ENCODE peak calls at places on chromosomes 5 and 9, in four cellular contexts. D is neural crest cell, W is foreskin fibroblast, E is fibroblast of lung. L is an unnamed sample.

GRCh38 chr5:116502616-116503015 is 72.0 kb downstream of the SEMA6A start:
- DNase-seq in D (no peak), W (peak), E (peak), L (no peak)

GRCh38 chr5:72516916-72517315 is 9.7 kb upstream of the ZNF366 start:
- DNase-seq in E (no peak), W (no peak), D (no peak), L (no peak)

GRCh38 chr9:136724772-136725171 is 12.4 kb downstream of the DIPK1B start:
- DNase-seq in E (no peak), D (no peak), W (no peak), L (no peak)

GRCh38 chr9:123335227-123335985 is 20.6 kb upstream of the CRB2 start:
- DNase-seq in E (peak), D (no peak), W (peak), L (peak)

GRCh38 chr9:116585896-116586295 is 101.2 kb upstream of the TRIM32 start:
- DNase-seq in D (no peak), W (no peak), E (no peak), L (peak)

GRCh38 chr9:4689687-4690104 is 10.3 kb downstream of the CDC37L1 start:
- DNase-seq in D (no peak), E (peak), W (peak), L (no peak)

GRCh38 chr9:136189394-136190236 is 15.3 kb downstream of the LHX3 start:
- DNase-seq in W (peak), D (no peak), E (no peak), L (no peak)

GRCh38 chr5:142364251-142365145 is 39.7 kb upstream of the SPRY4 start:
- DNase-seq in D (no peak), E (no peak), W (no peak), L (no peak)

GRCh38 chr5:97377582-97377981 is 194.5 kb upstream of the RIOK2 start:
- DNase-seq in D (no peak), E (no peak), W (no peak), L (no peak)

GRCh38 chr9:98771209-98771874 is 25.0 kb downstream of the ANKS6 start:
- DNase-seq in E (no peak), D (no peak), W (no peak), L (no peak)

GRCh38 chr9:74973714-74974113 is 21.0 kb upstream of the C9orf40 start:
- DNase-seq in W (no peak), D (no peak), E (no peak), L (no peak)

GRCh38 chr5:14948341-14948830 is 76.8 kb upstream of the ANKH start:
- DNase-seq in E (peak), D (no peak), W (no peak), L (no peak)

GRCh38 chr9:38718148-38718547 is 1.8 kb downstream of the FAM240B start:
- DNase-seq in W (no peak), D (no peak), E (no peak), L (no peak)

GRCh38 chr5:162858770-162859169 is 578.6 kb upstream of the CCNG1 start:
- DNase-seq in D (no peak), E (no peak), W (no peak), L (no peak)

GRCh38 chr9:105403552-105404246 is 44.1 kb upstream of the FSD1L start:
- DNase-seq in W (no peak), E (no peak), D (no peak), L (no peak)

GRCh38 chr5:42656661-42657035 is 100.0 kb upstream of the CCDC152 start:
- DNase-seq in E (no peak), W (peak), D (no peak), L (no peak)

GRCh38 chr5:98741926-98742325 is 31.5 kb upstream of the RGMB start:
- DNase-seq in D (no peak), W (peak), E (no peak), L (no peak)

GRCh38 chr5:127863610-127864395 is 160.6 kb downstream of the CCDC192 start:
- DNase-seq in D (no peak), E (peak), W (peak), L (no peak)

GRCh38 chr9:78436873-78437272 is 139.9 kb downstream of the PSAT1 start:
- DNase-seq in W (no peak), D (no peak), E (no peak), L (no peak)

GRCh38 chr5:40736103-40736875 is 19.5 kb downstream of the TTC33 start:
- DNase-seq in W (peak), D (no peak), E (peak), L (peak)

GRCh38 chr9:118659011-118659410 is 710.2 kb downstream of the BRINP1 start:
- DNase-seq in D (no peak), E (no peak), W (no peak), L (no peak)

GRCh38 chr9:108665856-108666784 is 189.7 kb downstream of the ACTL7B start:
- DNase-seq in D (no peak), E (no peak), W (peak), L (no peak)

GRCh38 chr5:138666226-138666742 is 86.9 kb upstream of the CTNNA1 start:
- DNase-seq in W (no peak), E (no peak), D (no peak), L (no peak)

GRCh38 chr9:87753313-87753712 is 27.4 kb downstream of the CTSL start:
- DNase-seq in D (no peak), W (peak), E (no peak), L (no peak)
- TF ChIP-seq CTCF in D (no peak), W (no peak), E (no peak), L (no peak)

GRCh38 chr9:87148391-87149237 is 201.3 kb upstream of the GAS1 start:
- DNase-seq in W (peak), D (peak), E (peak), L (peak)
- TF ChIP-seq CTCF in W (peak), D (no peak), E (no peak), L (peak)

GRCh38 chr5:154110781-154111180 is 72.0 kb downstream of the MFAP3 start:
- DNase-seq in E (peak), W (peak), D (no peak), L (peak)

GRCh38 chr5:154107729-154108128 is 69.0 kb downstream of the MFAP3 start:
- DNase-seq in W (no peak), E (no peak), D (peak), L (no peak)

GRCh38 chr5:154110054-154110453 is 71.3 kb downstream of the MFAP3 start:
- DNase-seq in E (no peak), W (no peak), D (no peak), L (no peak)

GRCh38 chr5:154112255-154112654 is 73.5 kb downstream of the MFAP3 start:
- DNase-seq in E (no peak), D (no peak), W (no peak), L (no peak)

GRCh38 chr5:154111214-154111613 is 72.4 kb downstream of the MFAP3 start:
- DNase-seq in D (no peak), W (no peak), E (no peak), L (no peak)
- TF ChIP-seq CTCF in D (no peak), W (no peak), E (no peak), L (no peak)

DNA sequence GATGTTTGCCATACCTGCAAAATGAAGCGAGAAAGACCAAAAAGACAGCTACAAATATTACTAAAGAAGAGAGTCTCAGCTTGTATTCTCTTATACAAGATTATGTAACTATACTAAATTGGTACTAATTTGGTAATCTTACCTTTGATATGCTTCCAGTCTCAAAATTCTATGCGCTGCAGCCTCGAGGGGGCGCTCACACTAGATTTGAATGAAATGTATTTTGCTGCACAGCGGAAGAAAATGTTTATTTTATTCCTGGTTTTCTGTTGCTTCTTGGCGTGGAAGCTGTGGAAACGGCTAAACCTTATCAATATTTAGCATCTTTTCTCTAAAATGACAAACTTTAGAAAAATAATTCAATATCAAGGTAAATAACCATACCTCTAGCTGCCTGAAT is 267.0 kb upstream of the NUDT12 start:
- DNase-seq in E (no peak), W (no peak), D (no peak), L (no peak)
- TF ChIP-seq CTCF in E (peak), W (peak), D (peak), L (peak)

GRCh38 chr5:21931076-21931475 is 922.1 kb downstream of the CDH12 start:
- DNase-seq in W (no peak), E (no peak), D (no peak), L (no peak)
- TF ChIP-seq CTCF in W (no peak), E (no peak), D (no peak), L (no peak)